ENCODE peak calls at places on chromosomes 13 and 19, in four cellular contexts. R, V, C and O are unnamed samples.

GRCh38 chr13:110444226-110444653 is 117.3 kb downstream of the RAB20 start:
- DNase-seq in R (peak; percentile 15), V (no peak), C (peak; percentile 8), O (no peak)

GRCh38 chr19:58001895-58002369 is 688 bp downstream of the ZNF606 start:
- DNase-seq in R (no peak), V (peak; percentile 71), C (no peak), O (no peak)

GRCh38 chr19:50493171-50493570 is 16.5 kb upstream of the GARIN5A start:
- DNase-seq in R (no peak), V (no peak), C (no peak), O (no peak)

GRCh38 chr13:24253520-24254150 is 55.7 kb upstream of the C1QTNF9 start:
- DNase-seq in R (no peak), V (no peak), C (no peak), O (no peak)

GRCh38 chr13:50365300-50365682 is 350.0 kb downstream of the KCNRG start:
- DNase-seq in R (peak; percentile 26), V (no peak), C (no peak), O (no peak)

GRCh38 chr19:47598407-47599349 is 10.3 kb upstream of the BICRA start:
- DNase-seq in R (no peak), V (peak; percentile 33), C (peak; percentile 61), O (peak; percentile 80)

GRCh38 chr19:33444238-33444992 is 70.9 kb downstream of the CEBPG start:
- DNase-seq in R (no peak), V (no peak), C (no peak), O (no peak)

GRCh38 chr19:50654882-50655281 is 5.6 kb downstream of the C19orf81 start:
- DNase-seq in R (no peak), V (peak; percentile 8), C (no peak), O (no peak)

GRCh38 chr19:31255174-31255862 is 93.9 kb downstream of the TSHZ3 start:
- DNase-seq in R (no peak), V (no peak), C (no peak), O (no peak)

GRCh38 chr19:51359294-51359693 is 6.9 kb downstream of the ETFB start:
- DNase-seq in R (no peak), V (no peak), C (no peak), O (no peak)

GRCh38 chr19:5002143-5002542 is 33.2 kb downstream of the KDM4B start:
- DNase-seq in R (no peak), V (peak; percentile 84), C (peak; percentile 16), O (peak; percentile 8)

GRCh38 chr13:47639716-47640447 is 361.2 kb downstream of the SUCLA2 start:
- DNase-seq in R (no peak), V (no peak), C (no peak), O (no peak)

GRCh38 chr13:93794197-93794885 is 567.7 kb downstream of the GPC6 start:
- DNase-seq in R (no peak), V (no peak), C (no peak), O (no peak)

GRCh38 chr13:29537736-29538624 is 57.5 kb downstream of the SLC7A1 start:
- DNase-seq in R (no peak), V (no peak), C (no peak), O (no peak)

GRCh38 chr13:22372261-22372660 is 701.4 kb downstream of the FGF9 start:
- DNase-seq in R (peak; percentile 1), V (no peak), C (no peak), O (no peak)

GRCh38 chr13:112910016-112910415 is 59.0 kb upstream of the MCF2L start:
- DNase-seq in R (no peak), V (no peak), C (no peak), O (no peak)

GRCh38 chr13:35485451-35485850 is 9.0 kb upstream of the MAB21L1 start:
- DNase-seq in R (no peak), V (no peak), C (no peak), O (no peak)

GRCh38 chr13:33434676-33435075 is 149.1 kb upstream of the STARD13 start:
- DNase-seq in R (no peak), V (no peak), C (no peak), O (no peak)

GRCh38 chr13:30895773-30896172 is 10.3 kb upstream of the MEDAG start:
- DNase-seq in R (no peak), V (no peak), C (no peak), O (no peak)

GRCh38 chr13:60303166-60303565 is 93.9 kb upstream of the TDRD3 start:
- DNase-seq in R (no peak), V (no peak), C (no peak), O (no peak)

GRCh38 chr19:8109455-8109854 is 39.9 kb downstream of the FBN3 start:
- DNase-seq in R (no peak), V (no peak), C (no peak), O (no peak)

GRCh38 chr19:40771101-40771539 is 4.2 kb upstream of the MIA start:
- DNase-seq in R (peak; percentile 35), V (peak; percentile 34), C (no peak), O (no peak)

GRCh38 chr13:93180376-93180966 is 46.1 kb upstream of the GPC6 start:
- DNase-seq in R (no peak), V (no peak), C (no peak), O (no peak)

GRCh38 chr13:76991432-76991795 is 467 bp upstream of the CLN5 start:
- DNase-seq in R (no peak), V (no peak), C (no peak), O (no peak)

GRCh38 chr13:109881347-109881725 is 95.0 kb upstream of the IRS2 start:
- DNase-seq in R (no peak), V (no peak), C (no peak), O (no peak)

GRCh38 chr13:100269837-100270236 is 180.9 kb downstream of the PCCA start:
- DNase-seq in R (no peak), V (no peak), C (no peak), O (no peak)

GRCh38 chr19:23046743-23047142 is 43.8 kb upstream of the ZNF728 start:
- DNase-seq in R (no peak), V (no peak), C (no peak), O (no peak)

GRCh38 chr19:2026770-2027169 is 11.3 kb upstream of the BTBD2 start:
- DNase-seq in R (no peak), V (no peak), C (no peak), O (no peak)

GRCh38 chr13:60646600-60646999 is 249.6 kb downstream of the TDRD3 start:
- DNase-seq in R (no peak), V (no peak), C (no peak), O (no peak)

GRCh38 chr19:38486731-38487336 is 53.3 kb downstream of the RYR1 start:
- DNase-seq in R (no peak), V (no peak), C (no peak), O (no peak)

GRCh38 chr19:38488096-38488495 is 54.6 kb downstream of the RYR1 start:
- DNase-seq in R (no peak), V (no peak), C (no peak), O (no peak)

GRCh38 chr19:38485541-38486285 is 52.2 kb downstream of the RYR1 start:
- DNase-seq in R (no peak), V (no peak), C (no peak), O (no peak)

GRCh38 chr19:38490861-38491260 is 57.4 kb downstream of the RYR1 start:
- DNase-seq in R (no peak), V (no peak), C (no peak), O (no peak)

DNA sequence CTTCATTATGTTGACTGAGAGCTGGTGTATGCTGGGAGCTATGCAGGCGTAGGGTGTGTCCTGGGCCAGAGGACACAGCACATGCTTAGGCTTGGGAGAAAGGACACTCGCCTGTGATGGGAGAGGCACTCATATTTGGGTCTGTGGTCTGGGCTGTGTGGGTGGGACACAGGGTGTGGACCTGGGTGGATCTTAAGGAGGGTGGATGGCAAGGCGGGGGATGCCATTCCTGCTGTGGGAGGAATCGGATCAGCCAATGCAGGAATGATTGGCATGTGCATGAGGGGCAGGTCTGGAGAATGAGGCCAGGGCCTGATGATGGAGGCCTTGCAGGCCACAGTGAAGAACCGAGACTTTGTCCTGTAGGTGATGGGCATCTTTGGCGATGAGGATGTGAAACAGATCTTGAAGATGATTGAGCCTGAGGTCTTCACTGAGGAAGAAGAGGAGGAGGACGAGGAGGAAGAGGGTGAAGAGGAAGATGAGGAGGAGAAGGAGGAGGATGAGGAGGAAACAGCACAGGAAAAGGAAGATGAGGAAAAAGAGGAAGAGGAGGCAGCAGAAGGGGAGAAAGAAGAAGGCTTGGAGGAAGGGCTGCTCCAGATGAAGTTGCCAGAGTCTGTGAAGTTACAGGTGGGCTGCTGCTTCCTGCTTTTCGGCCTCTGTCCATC is 55.5 kb downstream of the RYR1 start:
- DNase-seq in R (no peak), V (no peak), C (no peak), O (no peak)
- H3K9me3 ChIP-seq in R (no peaks in the 10 kb centered on the region), V (no peaks in the 10 kb centered on the region), C (no peaks in the 10 kb centered on the region), O (no peaks in the 10 kb centered on the region)

GRCh38 chr13:80149757-80150156 is 191.2 kb downstream of the SPRY2 start:
- DNase-seq in R (no peak), V (no peak), C (no peak), O (no peak)

GRCh38 chr13:80145291-80145690 is 195.6 kb downstream of the SPRY2 start:
- DNase-seq in R (no peak), V (no peak), C (no peak), O (no peak)

GRCh38 chr13:80151016-80151415 is 189.9 kb downstream of the SPRY2 start:
- DNase-seq in R (no peak), V (no peak), C (no peak), O (no peak)
- TF ChIP-seq TCF7L2 in R (no peak), V (no peak), C (no peak), O (no peak)

GRCh38 chr19:12261554-12261953 is 33.1 kb downstream of the ZNF44 start:
- DNase-seq in R (no peak), V (no peak), C (no peak), O (no peak)
- H3K9me3 ChIP-seq in R (no peaks in the 10 kb centered on the region), V (no peaks in the 10 kb centered on the region), C (peaks cover 4% of the 10 kb centered on the region), O (no peaks in the 10 kb centered on the region)

GRCh38 chr13:72648513-72649065 is 78.8 kb downstream of the MZT1 start:
- DNase-seq in R (peak; percentile 3), V (no peak), C (peak; percentile 1), O (no peak)
- TF ChIP-seq TCF7L2 in R (no peak), V (no peak), C (no peak), O (no peak)

DNA sequence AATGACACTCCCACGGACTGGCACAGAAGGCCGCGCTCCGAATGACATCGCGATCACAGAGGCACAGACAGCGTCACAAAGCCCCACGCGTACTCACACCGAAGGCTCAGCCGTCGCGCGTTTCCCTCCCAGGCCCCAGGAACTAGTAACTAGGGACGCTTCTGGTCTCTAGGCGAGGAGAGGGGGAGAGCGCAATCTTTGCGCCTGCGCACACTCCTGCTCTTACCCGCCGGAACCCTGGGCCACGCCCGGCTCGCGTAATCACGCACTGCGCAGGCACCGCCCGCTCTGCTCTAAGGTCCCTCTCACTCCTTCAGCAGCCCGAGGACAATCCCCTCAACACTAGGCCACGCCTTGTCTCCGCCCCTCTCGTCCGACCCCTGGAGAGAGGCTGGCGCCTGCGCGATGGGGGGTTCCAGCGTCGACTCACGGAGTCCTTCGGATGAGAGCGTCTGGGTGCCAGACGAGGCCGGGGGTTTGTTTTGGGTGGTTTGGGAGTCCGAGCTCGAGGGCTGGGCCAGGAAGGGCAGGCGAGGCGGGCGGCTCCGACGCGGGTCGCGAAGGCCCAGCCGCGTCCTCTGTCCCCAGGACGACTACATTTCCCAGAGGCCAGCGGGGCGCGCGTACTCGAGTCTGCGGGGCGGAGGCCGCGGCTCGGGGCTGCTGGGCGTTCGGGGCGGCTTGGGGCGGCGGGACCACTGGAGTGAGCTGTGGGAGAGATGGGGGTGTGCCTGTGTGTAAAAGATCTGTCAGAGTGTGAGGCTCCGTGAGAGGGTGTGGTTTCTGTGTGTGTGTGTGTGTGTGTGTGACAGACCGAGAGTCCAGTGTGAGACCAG is at the start of gene ZNF471:
- DNase-seq in R (no peak), V (no peak), C (no peak), O (no peak)
- H3K9me3 ChIP-seq in R (no peaks in the 10 kb centered on the region), V (peaks cover 92% of the 10 kb centered on the region), C (peaks cover 32% of the 10 kb centered on the region), O (peaks cover 36% of the 10 kb centered on the region)